ENCODE peak calls at places on chromosomes 2 and 18, in five cellular contexts. One of them, this sample, is unnamed.

GRCh38 chr2:32246911-32247310 is 17.8 kb downstream of the NLRC4 start:
- DNase-seq in heart left ventricle: no peak
- DNase-seq in HCT116: no peak
- DNase-seq in dorsolateral prefrontal cortex: no peak
- DNase-seq in upper lobe of left lung: no peak
- DNase-seq in this sample: no peak

GRCh38 chr2:34936089-34936488 is 1337.0 kb upstream of the FAM98A start:
- DNase-seq in heart left ventricle: no peak
- DNase-seq in HCT116: no peak
- DNase-seq in dorsolateral prefrontal cortex: no peak
- DNase-seq in upper lobe of left lung: no peak
- DNase-seq in this sample: no peak

GRCh38 chr2:26316041-26316440 is 29.9 kb upstream of the SELENOI start:
- DNase-seq in heart left ventricle: no peak
- DNase-seq in HCT116: peak
- DNase-seq in dorsolateral prefrontal cortex: no peak
- DNase-seq in upper lobe of left lung: no peak
- DNase-seq in this sample: no peak

GRCh38 chr2:206799083-206799482 is 33.7 kb downstream of the FASTKD2 start:
- DNase-seq in heart left ventricle: no peak
- DNase-seq in HCT116: no peak
- DNase-seq in dorsolateral prefrontal cortex: no peak
- DNase-seq in upper lobe of left lung: no peak
- DNase-seq in this sample: no peak

GRCh38 chr2:113370030-113370429 is 67.5 kb upstream of the ZNG1B start:
- DNase-seq in heart left ventricle: no peak
- DNase-seq in HCT116: no peak
- DNase-seq in dorsolateral prefrontal cortex: no peak
- DNase-seq in upper lobe of left lung: no peak
- DNase-seq in this sample: no peak

GRCh38 chr2:64220906-64221659 is 76.9 kb upstream of the PELI1 start:
- DNase-seq in heart left ventricle: no peak
- DNase-seq in HCT116: no peak
- DNase-seq in dorsolateral prefrontal cortex: no peak
- DNase-seq in upper lobe of left lung: no peak
- DNase-seq in this sample: no peak

GRCh38 chr2:20880221-20880771 is 57.4 kb upstream of the LDAH start:
- DNase-seq in heart left ventricle: no peak
- DNase-seq in HCT116: no peak
- DNase-seq in dorsolateral prefrontal cortex: no peak
- DNase-seq in upper lobe of left lung: no peak
- DNase-seq in this sample: no peak

GRCh38 chr18:6055711-6056110 is 160.4 kb upstream of the TMEM200C start:
- DNase-seq in heart left ventricle: no peak
- DNase-seq in HCT116: no peak
- DNase-seq in dorsolateral prefrontal cortex: no peak
- DNase-seq in upper lobe of left lung: no peak
- DNase-seq in this sample: no peak

GRCh38 chr18:50203801-50204604 is 9.1 kb upstream of the MYO5B start:
- DNase-seq in heart left ventricle: no peak
- DNase-seq in HCT116: peak
- DNase-seq in dorsolateral prefrontal cortex: peak
- DNase-seq in upper lobe of left lung: peak
- DNase-seq in this sample: no peak

GRCh38 chr18:42953306-42953705 is 162.2 kb downstream of the RIT2 start:
- DNase-seq in heart left ventricle: no peak
- DNase-seq in HCT116: no peak
- DNase-seq in dorsolateral prefrontal cortex: no peak
- DNase-seq in upper lobe of left lung: no peak
- DNase-seq in this sample: no peak

GRCh38 chr2:234495076-234495800 is 1.6 kb downstream of the ARL4C start:
- DNase-seq in heart left ventricle: no peak
- DNase-seq in HCT116: no peak
- DNase-seq in dorsolateral prefrontal cortex: no peak
- DNase-seq in upper lobe of left lung: no peak
- DNase-seq in this sample: no peak

GRCh38 chr2:111694690-111695089 is 189.3 kb downstream of the ANAPC1 start:
- DNase-seq in heart left ventricle: peak
- DNase-seq in HCT116: no peak
- DNase-seq in dorsolateral prefrontal cortex: no peak
- DNase-seq in upper lobe of left lung: no peak
- DNase-seq in this sample: no peak

GRCh38 chr2:10245021-10245420 is 57.7 kb upstream of the HPCAL1 start:
- DNase-seq in heart left ventricle: no peak
- DNase-seq in HCT116: no peak
- DNase-seq in dorsolateral prefrontal cortex: no peak
- DNase-seq in upper lobe of left lung: no peak
- DNase-seq in this sample: no peak

GRCh38 chr2:3210257-3210656 is 167.4 kb downstream of the EIPR1 start:
- DNase-seq in heart left ventricle: no peak
- DNase-seq in HCT116: no peak
- DNase-seq in dorsolateral prefrontal cortex: no peak
- DNase-seq in upper lobe of left lung: no peak
- DNase-seq in this sample: no peak

GRCh38 chr18:8351173-8351572 is 258.1 kb upstream of the RAB12 start:
- DNase-seq in heart left ventricle: no peak
- DNase-seq in HCT116: no peak
- DNase-seq in dorsolateral prefrontal cortex: no peak
- DNase-seq in upper lobe of left lung: no peak
- DNase-seq in this sample: no peak

GRCh38 chr18:39742015-39742466 is 2176.4 kb upstream of the CELF4 start:
- DNase-seq in heart left ventricle: no peak
- DNase-seq in HCT116: no peak
- DNase-seq in dorsolateral prefrontal cortex: no peak
- DNase-seq in upper lobe of left lung: no peak
- DNase-seq in this sample: no peak

GRCh38 chr18:29078272-29078671 is 901.3 kb upstream of the CDH2 start:
- DNase-seq in heart left ventricle: peak
- DNase-seq in HCT116: no peak
- DNase-seq in dorsolateral prefrontal cortex: no peak
- DNase-seq in upper lobe of left lung: no peak
- DNase-seq in this sample: no peak

GRCh38 chr2:20781656-20782265 is 41.1 kb downstream of the LDAH start:
- DNase-seq in heart left ventricle: no peak
- DNase-seq in HCT116: no peak
- DNase-seq in dorsolateral prefrontal cortex: no peak
- DNase-seq in upper lobe of left lung: no peak
- DNase-seq in this sample: no peak

GRCh38 chr2:237393523-237393922 is 20.4 kb downstream of the COL6A3 start:
- DNase-seq in heart left ventricle: no peak
- DNase-seq in HCT116: no peak
- DNase-seq in dorsolateral prefrontal cortex: no peak
- DNase-seq in upper lobe of left lung: no peak
- DNase-seq in this sample: no peak

GRCh38 chr2:170122883-170123547 is 54.9 kb upstream of the MYO3B start:
- DNase-seq in heart left ventricle: no peak
- DNase-seq in HCT116: peak
- DNase-seq in dorsolateral prefrontal cortex: no peak
- DNase-seq in upper lobe of left lung: no peak
- DNase-seq in this sample: no peak

GRCh38 chr2:54085069-54085468 is 30.3 kb upstream of the ACYP2 start:
- DNase-seq in heart left ventricle: no peak
- DNase-seq in HCT116: no peak
- DNase-seq in dorsolateral prefrontal cortex: no peak
- DNase-seq in upper lobe of left lung: no peak
- DNase-seq in this sample: no peak

GRCh38 chr2:43298496-43298895 is 72.1 kb upstream of the ZFP36L2 start:
- DNase-seq in heart left ventricle: no peak
- DNase-seq in HCT116: no peak
- DNase-seq in dorsolateral prefrontal cortex: no peak
- DNase-seq in upper lobe of left lung: no peak
- DNase-seq in this sample: no peak

GRCh38 chr18:79785831-79786230 is 11.9 kb upstream of the KCNG2 start:
- DNase-seq in heart left ventricle: no peak
- DNase-seq in HCT116: no peak
- DNase-seq in dorsolateral prefrontal cortex: no peak
- DNase-seq in upper lobe of left lung: no peak
- DNase-seq in this sample: no peak

GRCh38 chr18:59238385-59238784 is 18.4 kb downstream of the GRP start:
- DNase-seq in heart left ventricle: no peak
- DNase-seq in HCT116: no peak
- DNase-seq in dorsolateral prefrontal cortex: no peak
- DNase-seq in upper lobe of left lung: no peak
- DNase-seq in this sample: no peak

GRCh38 chr18:11154983-11155759 is 5.8 kb upstream of the PIEZO2 start:
- DNase-seq in heart left ventricle: no peak
- DNase-seq in HCT116: no peak
- DNase-seq in dorsolateral prefrontal cortex: no peak
- DNase-seq in upper lobe of left lung: no peak
- DNase-seq in this sample: no peak

This sample was measured in T-helper 22 cell.